ENCODE peak calls at places on chromosomes 11 and 22, in seven cellular contexts. N, Y, Q, V, C, W and U are unnamed samples.

GRCh38 chr11:107017433-107018227 is 646 bp downstream of the GUCY1A2 start:
- DNase-seq in Q (peak; percentile 61), V (peak; percentile 75), W (no peak), Y (peak; percentile 45), N (no peak), C (peak; percentile 74), U (no peak)

GRCh38 chr22:35467788-35468187 is 67.8 kb downstream of the MCM5 start:
- DNase-seq in Y (peak; percentile 86), C (peak; percentile 84), V (no peak), W (no peak), N (no peak), Q (peak; percentile 20), U (no peak)

GRCh38 chr11:87428266-87428665 is 390.5 kb downstream of the TMEM135 start:
- DNase-seq in Q (no peak), Y (no peak), N (no peak), C (no peak), W (no peak), V (no peak), U (no peak)

GRCh38 chr11:122140535-122140934 is 24.5 kb upstream of the BLID start:
- DNase-seq in C (no peak), V (no peak), Y (no peak), Q (peak; percentile 85), N (no peak), W (no peak), U (no peak)

GRCh38 chr22:39502789-39503464 is 837 bp downstream of the MIEF1 start:
- DNase-seq in N (no peak), W (no peak), Y (no peak), C (no peak), Q (no peak), V (peak; percentile 16), U (no peak)

GRCh38 chr11:47152126-47152952 is 24.3 kb downstream of the ARFGAP2 start:
- DNase-seq in Q (no peak), C (no peak), Y (no peak), V (no peak), W (no peak), N (no peak), U (no peak)

GRCh38 chr11:76242004-76242779 is 35.9 kb upstream of the WNT11 start:
- DNase-seq in W (no peak), V (no peak), N (no peak), Q (no peak), Y (no peak), C (no peak), U (no peak)

GRCh38 chr11:107172996-107173395 is 154.7 kb upstream of the GUCY1A2 start:
- DNase-seq in C (no peak), Q (no peak), W (no peak), Y (no peak), V (no peak), N (no peak), U (no peak)

GRCh38 chr22:19524170-19525115 is at the start of gene CLDN5:
- DNase-seq in Y (peak; percentile 61), Q (peak; percentile 9), W (no peak), N (no peak), C (peak; percentile 58), V (no peak), U (no peak)

GRCh38 chr22:44676441-44677298 is 25.3 kb upstream of the PRR5 start:
- DNase-seq in Q (no peak), V (no peak), Y (no peak), N (no peak), C (no peak), W (no peak), U (no peak)

GRCh38 chr11:43833657-43834073 is 47.0 kb upstream of the ALKBH3 start:
- DNase-seq in C (no peak), W (no peak), N (no peak), V (no peak), Q (peak; percentile 60), Y (no peak), U (no peak)

DNA sequence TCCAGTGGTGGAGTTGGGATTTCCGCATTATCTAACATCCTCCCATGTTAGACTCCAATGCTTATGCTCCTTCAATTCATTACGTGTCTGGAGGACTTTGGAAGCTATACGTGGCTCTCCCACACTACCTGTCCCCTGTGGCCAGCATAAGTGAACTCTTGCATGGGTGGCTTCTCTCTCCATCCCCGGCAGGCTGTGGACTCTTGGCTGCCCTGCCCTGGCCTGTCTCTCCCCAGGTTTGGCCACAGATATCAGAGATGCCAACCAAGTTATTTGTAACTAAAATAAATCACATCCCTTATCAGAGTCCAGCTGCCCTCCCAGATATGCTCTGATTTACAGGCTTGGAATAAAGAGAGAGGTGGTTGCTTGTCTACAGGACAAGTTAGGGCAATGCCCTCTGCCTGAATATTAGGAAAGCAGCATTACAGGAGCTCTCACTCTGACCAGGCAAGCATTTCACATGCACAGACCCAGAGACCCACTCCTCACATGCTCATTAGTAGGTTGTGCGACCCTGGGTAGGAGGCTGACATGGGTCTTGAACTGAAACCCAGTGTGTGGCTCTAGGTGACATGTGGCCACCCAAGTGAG is 4.6 kb downstream of the CD44 start:
- DNase-seq in V (no peak), Y (no peak), W (no peak), Q (no peak), N (no peak), C (no peak), U (no peak)
- H3K4me3 ChIP-seq in V (peak overlapping the region; percentile 47), Y (no peak overlapping the region), W (peak overlapping the region; percentile 44), Q (peak overlapping the region; percentile 98), N (peak overlapping the region; percentile 59), C (no peak overlapping the region), U (no peak overlapping the region)

GRCh38 chr22:37609240-37610152 is 862 bp downstream of the GGA1 start:
- DNase-seq in W (no peak), C (peak; percentile 61), Y (no peak), N (peak; percentile 22), Q (no peak), V (no peak), U (no peak)

GRCh38 chr22:37611202-37611601 is 2.6 kb downstream of the GGA1 start:
- DNase-seq in N (no peak), W (no peak), V (no peak), Y (no peak), C (peak; percentile 80), Q (no peak), U (no peak)

GRCh38 chr22:37607912-37608476 is 640 bp upstream of the GGA1 start:
- DNase-seq in Y (no peak), N (no peak), V (no peak), W (no peak), C (no peak), Q (no peak), U (no peak)

GRCh38 chr22:37608477-37609239 is at the start of gene GGA1:
- DNase-seq in V (peak; percentile 96), W (peak; percentile 96), N (peak; percentile 98), C (peak; percentile 96), Y (peak; percentile 96), Q (peak; percentile 98), U (peak; percentile 98)

GRCh38 chr22:37610480-37611148 is 2.0 kb downstream of the GGA1 start:
- DNase-seq in Y (no peak), C (peak; percentile 56), N (no peak), Q (no peak), V (no peak), W (no peak), U (no peak)
- H3K4me3 ChIP-seq in Y (peak overlapping the region; percentile 92), C (no peak overlapping the region), N (no peak overlapping the region), Q (no peak overlapping the region), V (no peak overlapping the region), W (peak overlapping the region; percentile 82), U (no peak overlapping the region)

GRCh38 chr11:40285520-40285919 is 1173.9 kb downstream of the LRRC4C start:
- DNase-seq in Y (no peak), C (no peak), N (no peak), Q (no peak), V (no peak), W (no peak), U (no peak)

GRCh38 chr11:40286137-40286536 is 1173.3 kb downstream of the LRRC4C start:
- DNase-seq in Y (no peak), W (no peak), C (no peak), V (peak; percentile 68), N (no peak), Q (no peak), U (no peak)

GRCh38 chr11:40281055-40281580 is 1178.3 kb downstream of the LRRC4C start:
- DNase-seq in C (no peak), W (no peak), Q (peak; percentile 55), Y (no peak), V (no peak), N (no peak), U (no peak)

GRCh38 chr11:40276960-40277359 is 1182.5 kb downstream of the LRRC4C start:
- DNase-seq in Q (no peak), N (no peak), Y (no peak), V (no peak), C (no peak), W (no peak), U (peak; percentile 23)

DNA sequence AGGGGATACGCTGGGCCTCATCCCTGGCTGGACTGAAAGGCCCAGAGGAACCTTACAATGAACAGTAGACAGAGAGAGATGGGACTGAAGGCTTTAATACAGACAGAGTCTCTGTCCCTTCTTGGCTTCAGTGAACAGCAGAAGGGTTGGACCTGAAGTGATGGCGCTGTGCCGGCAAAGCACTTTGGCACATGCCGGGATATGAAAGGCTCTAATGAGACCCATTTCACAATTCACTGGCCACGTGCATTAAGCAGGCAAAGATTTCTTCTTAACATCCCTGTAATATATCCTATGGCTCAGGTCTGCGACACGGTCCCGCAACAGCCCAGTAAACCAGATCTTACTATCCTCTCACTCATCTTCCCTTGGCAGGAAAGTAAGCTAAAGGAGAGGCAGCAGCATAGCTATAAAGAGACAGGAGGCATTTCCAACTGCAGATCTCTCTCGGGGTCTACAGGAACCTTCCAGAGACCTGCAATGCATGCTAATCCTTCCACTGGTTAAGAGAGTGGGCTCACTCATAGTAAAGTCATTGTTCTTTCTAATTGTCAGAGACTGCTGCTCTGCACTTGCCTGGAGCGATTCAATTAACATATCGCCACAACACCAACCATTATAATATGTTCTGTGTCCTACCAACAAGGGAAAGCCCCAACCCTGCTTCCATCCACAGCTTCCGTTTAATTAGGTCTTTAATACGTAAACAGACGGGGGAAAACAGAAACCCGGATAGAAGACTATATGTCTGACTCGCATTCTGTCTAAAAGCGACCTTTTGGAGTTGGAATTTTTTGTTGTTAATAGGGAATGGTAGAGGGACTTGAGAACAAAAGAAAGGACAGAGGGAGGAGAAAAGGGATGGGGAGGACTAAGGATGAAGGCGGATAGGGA is 1179.0 kb downstream of the LRRC4C start:
- DNase-seq in W (no peak), N (no peak), V (no peak), C (no peak), Q (peak; percentile 22), Y (peak; percentile 18), U (no peak)
- H3K4me3 ChIP-seq in W (no peak overlapping the region), N (no peak overlapping the region), V (no peak overlapping the region), C (no peak overlapping the region), Q (no peak overlapping the region), Y (no peak overlapping the region), U (no peak overlapping the region)

GRCh38 chr11:71251159-71251721 is 1.1 kb downstream of the SHANK2 start:
- DNase-seq in Q (no peak), Y (no peak), C (no peak), W (no peak), V (no peak), N (no peak), U (no peak)

GRCh38 chr11:71252434-71252781 is at the start of gene SHANK2:
- DNase-seq in W (no peak), N (no peak), Y (no peak), V (no peak), Q (no peak), C (no peak), U (no peak)

GRCh38 chr11:71251761-71252433 is 480 bp downstream of the SHANK2 start:
- DNase-seq in Y (no peak), N (no peak), Q (no peak), W (no peak), C (no peak), V (no peak), U (no peak)

GRCh38 chr11:71249301-71249700 is 3.1 kb downstream of the SHANK2 start:
- DNase-seq in V (no peak), N (no peak), Q (no peak), C (no peak), Y (no peak), W (no peak), U (no peak)

GRCh38 chr11:71250512-71251158 is 1.7 kb downstream of the SHANK2 start:
- DNase-seq in Y (no peak), N (no peak), Q (no peak), C (no peak), V (no peak), W (no peak), U (no peak)
- H3K4me3 ChIP-seq in Y (no peak overlapping the region), N (no peak overlapping the region), Q (peak overlapping the region; percentile 22), C (no peak overlapping the region), V (no peak overlapping the region), W (peak overlapping the region; percentile 68), U (no peak overlapping the region)